ENCODE peak calls at places on chromosomes 3 and 15, in six cellular contexts. Q is A549, V is HCT116, R is HepG2, L is SK-N-SH, M is K562. T is an unnamed sample. For H3K4me1, the result is how much of the 10 kb centered on the place peaks cover.

GRCh38 chr3:108472011-108472591 is 38.3 kb downstream of the MYH15 start:
- DNase-seq in R (no peak), V (peak), L (peak), Q (peak), M (no peak), T (peak)

GRCh38 chr3:139281096-139281495 is 62.7 kb upstream of the MRPS22 start:
- DNase-seq in V (no peak), M (no peak), R (no peak), L (no peak), Q (no peak), T (no peak)

GRCh38 chr3:75294124-75294523 is 370.0 kb upstream of the FRG2C start:
- DNase-seq in L (peak), M (peak), V (no peak), Q (peak), R (peak), T (peak)

GRCh38 chr3:54936561-54936960 is 8.7 kb upstream of the LRTM1 start:
- DNase-seq in R (no peak), M (no peak), Q (no peak), V (no peak), L (no peak), T (no peak)

GRCh38 chr15:62895905-62896316 is 146.6 kb upstream of the TPM1 start:
- DNase-seq in L (no peak), Q (peak), M (no peak), R (peak), V (no peak), T (peak)

GRCh38 chr3:159872374-159873109 is 116.1 kb upstream of the IL12A start:
- DNase-seq in V (peak), L (no peak), M (no peak), R (no peak), Q (peak), T (peak)

GRCh38 chr3:179929091-179929529 is 107.6 kb downstream of the PEX5L start:
- DNase-seq in V (peak), Q (peak), L (peak), M (peak), R (peak), T (peak)

GRCh38 chr3:64266983-64267382 is 41.7 kb upstream of the PRICKLE2 start:
- DNase-seq in M (no peak), L (no peak), V (no peak), R (no peak), Q (no peak), T (no peak)

GRCh38 chr3:113092746-113093145 is 102.0 kb downstream of the GTPBP8 start:
- DNase-seq in L (no peak), V (no peak), Q (no peak), M (no peak), R (no peak), T (no peak)

GRCh38 chr15:78142332-78142731 is 6.8 kb upstream of the IDH3A start:
- DNase-seq in Q (no peak), R (no peak), L (no peak), M (no peak), V (no peak), T (no peak)

GRCh38 chr3:122295286-122295685 is 29.8 kb upstream of the CSTA start:
- DNase-seq in V (no peak), L (no peak), Q (no peak), M (no peak), R (no peak), T (no peak)

GRCh38 chr3:37985637-37986320 is 4.8 kb upstream of the VILL start:
- DNase-seq in R (no peak), L (no peak), V (no peak), Q (no peak), M (no peak), T (peak)

GRCh38 chr3:196272826-196273225 is 14.7 kb downstream of the PCYT1A start:
- DNase-seq in M (no peak), Q (no peak), R (no peak), V (no peak), L (no peak), T (no peak)

DNA sequence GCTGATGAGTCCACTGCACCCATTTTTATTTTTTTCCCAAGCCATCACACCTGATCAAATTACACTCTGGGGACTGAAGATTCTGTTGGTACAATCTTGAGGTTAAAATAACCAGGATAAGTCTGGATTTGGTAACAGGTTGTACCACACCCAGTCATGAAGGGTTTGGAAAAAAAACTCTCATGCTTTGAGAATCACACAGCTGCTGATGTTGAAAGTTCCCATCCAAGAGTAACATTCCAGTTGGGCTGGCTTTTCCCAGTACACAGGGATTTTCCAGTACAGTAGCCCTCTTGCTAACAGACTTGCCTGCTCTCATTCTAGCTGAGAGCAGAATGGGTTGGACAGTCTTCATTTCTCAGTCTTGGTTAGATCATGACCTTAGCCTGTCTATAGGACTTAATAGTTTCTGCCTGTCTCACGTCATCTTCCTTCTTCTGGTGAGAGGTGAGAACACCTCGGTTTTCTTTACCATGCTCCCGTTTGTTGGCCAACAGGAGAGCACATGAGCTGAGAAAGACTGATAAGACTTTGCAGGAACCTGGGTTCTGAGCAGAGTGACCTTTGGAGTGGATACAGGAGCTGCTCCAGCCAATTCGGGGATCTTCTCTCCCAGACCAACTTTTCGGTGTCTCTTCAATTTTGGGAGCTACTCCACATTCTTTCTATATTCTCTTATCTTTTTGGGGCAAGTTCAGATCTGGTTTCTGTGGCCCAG is 300.1 kb upstream of the LYSMD4 start:
- DNase-seq in V (no peak), R (no peak), M (no peak), Q (no peak), L (no peak), T (peak)
- TF ChIP-seq RAD21 in V (no peak), R (no peak), M (no peak), Q (no peak), L (no peak), T (no peak)

GRCh38 chr3:43255675-43256074 is 30.7 kb upstream of the SNRK start:
- DNase-seq in V (no peak), R (no peak), L (no peak), M (no peak), Q (no peak), T (no peak)
- H3K4me1 ChIP-seq in V (under half), R (under half), L (under half), M (under half), Q (under half), T (under half)

GRCh38 chr3:127775398-127776109 is 46.8 kb downstream of the MGLL start:
- DNase-seq in Q (no peak), V (no peak), R (no peak), M (no peak), L (no peak), T (peak)
- TF ChIP-seq RAD21 in Q (no peak), V (no peak), R (no peak), M (no peak), L (no peak), T (no peak)

GRCh38 chr3:39148116-39149058 is 5.0 kb downstream of the CSRNP1 start:
- DNase-seq in L (no peak), Q (no peak), M (peak), R (no peak), V (no peak), T (peak)
- H3K4me1 ChIP-seq in L (under half), Q (half or more), M (half or more), R (half or more), V (half or more), T (under half)

DNA sequence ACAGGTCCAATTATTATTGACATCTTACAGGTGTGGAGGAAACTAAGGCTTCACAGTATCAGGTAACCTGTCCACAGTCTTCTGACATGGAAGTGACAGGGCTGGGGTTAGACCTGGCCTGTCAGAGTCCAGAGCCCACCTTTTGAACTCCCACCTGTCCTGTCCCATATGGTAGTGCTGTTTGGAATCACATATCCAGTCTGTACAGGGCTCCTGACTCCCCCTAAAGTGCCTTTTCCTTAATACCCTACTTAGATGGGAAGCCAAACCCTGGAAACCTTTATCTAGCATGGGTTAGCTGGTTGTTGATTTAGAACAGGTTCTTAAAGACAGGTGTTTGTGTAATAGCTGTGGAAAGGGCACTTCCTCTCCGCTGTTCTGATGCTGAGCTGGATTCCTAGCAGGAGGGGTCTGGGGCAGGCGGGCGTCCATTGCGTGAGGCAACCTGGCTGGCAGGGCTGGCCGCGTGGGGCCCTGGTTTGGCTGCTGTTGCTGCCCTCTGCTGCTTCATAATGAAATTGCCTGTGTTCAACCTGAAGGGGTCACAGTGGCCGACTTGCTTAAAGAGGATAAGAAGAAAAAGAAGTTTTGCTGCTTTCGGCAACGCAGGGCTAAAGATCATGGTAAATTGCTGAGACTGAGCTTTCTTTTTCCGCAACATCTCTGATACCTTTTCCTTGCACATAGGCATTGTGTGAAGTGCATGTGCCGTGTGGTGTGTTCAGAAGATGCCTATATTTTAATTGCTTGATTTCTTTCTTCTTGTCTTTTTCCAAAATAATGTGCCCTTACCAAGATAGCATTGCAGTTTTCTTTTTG is 136.2 kb downstream of the CHDH start:
- DNase-seq in Q (peak), L (peak), M (peak), V (peak), R (peak), T (peak)
- TF ChIP-seq RAD21 in Q (peak), L (peak), M (peak), V (peak), R (peak), T (peak)

DNA sequence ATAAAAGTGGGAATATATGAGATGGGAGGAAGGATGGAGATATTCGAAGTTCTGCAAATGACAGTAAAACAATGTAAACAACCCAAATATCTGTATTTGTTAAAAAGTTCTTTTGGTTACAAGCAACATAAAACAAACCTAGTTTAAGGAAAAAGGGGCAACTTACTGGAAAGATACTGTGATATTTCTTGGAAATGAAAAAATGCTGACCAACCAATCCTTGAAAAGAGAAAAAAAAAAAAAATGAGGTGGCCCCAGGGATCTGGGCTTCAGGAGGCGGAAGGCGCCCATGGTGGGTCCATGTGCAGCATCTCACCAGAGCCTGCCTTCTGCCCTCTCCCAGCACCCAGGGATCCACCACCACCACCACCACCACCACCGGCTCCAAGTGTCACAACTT is 59.1 kb downstream of the VGLL4 start:
- DNase-seq in V (no peak), M (no peak), L (no peak), Q (no peak), R (no peak), T (no peak)
- H3K4me1 ChIP-seq in V (under half), M (under half), L (half or more), Q (under half), R (half or more), T (under half)

GRCh38 chr3:57942872-57943283 is 65.3 kb upstream of the FLNB start:
- DNase-seq in Q (no peak), L (no peak), M (no peak), R (no peak), V (no peak), T (no peak)
- TF ChIP-seq RAD21 in Q (no peak), L (no peak), M (no peak), R (no peak), V (no peak), T (no peak)

GRCh38 chr3:30661107-30661873 is 54.9 kb downstream of the TGFBR2 start:
- DNase-seq in R (no peak), M (no peak), Q (no peak), V (no peak), L (no peak), T (no peak)
- H3K4me1 ChIP-seq in R (half or more), M (under half), Q (half or more), V (half or more), L (half or more), T (under half)

GRCh38 chr3:65914032-65914739 is 124.5 kb downstream of the MAGI1 start:
- DNase-seq in L (no peak), Q (no peak), V (no peak), R (no peak), M (no peak), T (no peak)
- TF ChIP-seq RAD21 in L (peak), Q (no peak), V (peak), R (no peak), M (no peak), T (no peak)